ENCODE peak calls at places on chromosomes 6 and 20, in five cellular contexts. Z, D, S, B and Q are unnamed samples.

GRCh38 chr6:4313044-4313686 is 177.8 kb upstream of the ECI2 start:
- DNase-seq in S (peak), Z (no peak), B (peak), D (peak), Q (no peak)

GRCh38 chr20:52799130-52799529 is 173.0 kb upstream of the TSHZ2 start:
- DNase-seq in Z (no peak), D (no peak), S (no peak), B (no peak), Q (no peak)

GRCh38 chr20:8507231-8507630 is 375.2 kb downstream of the PLCB1 start:
- DNase-seq in D (no peak), S (no peak), B (no peak), Z (no peak), Q (no peak)

GRCh38 chr20:20002101-20002998 is 14.8 kb upstream of the NAA20 start:
- DNase-seq in Z (no peak), D (peak), B (no peak), S (no peak), Q (no peak)

GRCh38 chr6:4872841-4873240 is 96.6 kb downstream of the CDYL start:
- DNase-seq in S (no peak), Z (no peak), D (peak), B (peak), Q (no peak)

GRCh38 chr6:158686791-158687381 is 37.0 kb downstream of the SYTL3 start:
- DNase-seq in S (no peak), B (peak), Z (no peak), D (no peak), Q (no peak)

GRCh38 chr6:8191629-8192028 is 89.3 kb upstream of the EEF1E1 start:
- DNase-seq in D (no peak), S (no peak), B (no peak), Z (no peak), Q (no peak)

GRCh38 chr6:104118274-104118673 is 741.4 kb downstream of the HACE1 start:
- DNase-seq in B (peak), D (no peak), S (no peak), Z (no peak), Q (no peak)

GRCh38 chr20:55375920-55376319 is 629.4 kb downstream of the CBLN4 start:
- DNase-seq in Z (no peak), D (no peak), B (no peak), S (peak), Q (no peak)

GRCh38 chr6:11120273-11121005 is 8.9 kb upstream of the ERVFRD-1 start:
- DNase-seq in S (no peak), Z (no peak), B (peak), D (peak), Q (no peak)

GRCh38 chr6:80158478-80158989 is 52.1 kb downstream of the BCKDHB start:
- DNase-seq in B (no peak), D (no peak), Z (no peak), S (no peak), Q (no peak)

GRCh38 chr6:135870722-135871121 is 19.2 kb downstream of the PDE7B start:
- DNase-seq in B (peak), D (peak), S (no peak), Z (no peak), Q (no peak)

GRCh38 chr6:41298785-41299498 is 12.5 kb upstream of the TREM1 start:
- DNase-seq in S (no peak), D (no peak), Z (no peak), B (no peak), Q (no peak)

GRCh38 chr6:34746104-34746846 is 11.0 kb upstream of the SNRPC start:
- DNase-seq in Z (no peak), S (no peak), B (no peak), D (no peak), Q (no peak)

GRCh38 chr20:20754758-20755157 is 42.3 kb upstream of the RALGAPA2 start:
- DNase-seq in B (no peak), S (no peak), D (no peak), Z (no peak), Q (no peak)

GRCh38 chr6:84685983-84686584 is 78.3 kb downstream of the TBX18 start:
- DNase-seq in B (no peak), D (peak), Z (peak), S (no peak), Q (no peak)

GRCh38 chr20:33499347-33499746 is 9.5 kb downstream of the CBFA2T2 start:
- DNase-seq in D (no peak), S (no peak), B (peak), Z (no peak), Q (no peak)

GRCh38 chr20:21102252-21102609 is 3.9 kb downstream of the LINC00237 start:
- DNase-seq in B (no peak), D (no peak), Z (no peak), S (peak), Q (no peak)

GRCh38 chr20:60037120-60037499 is 78.9 kb downstream of the CDH26 start:
- DNase-seq in B (peak), S (peak), Z (no peak), D (peak), Q (no peak)

GRCh38 chr6:155889405-155889804 is 433.8 kb upstream of the NOX3 start:
- DNase-seq in D (no peak), Z (no peak), S (no peak), B (no peak), Q (no peak)

GRCh38 chr6:159487636-159488035 is 205.4 kb downstream of the SOD2 start:
- DNase-seq in B (no peak), S (no peak), Z (no peak), D (peak), Q (no peak)

GRCh38 chr6:165659945-165660862 is 2.8 kb downstream of the PDE10A start:
- DNase-seq in Z (no peak), D (peak), S (no peak), B (peak), Q (no peak)

GRCh38 chr20:59850018-59850641 is 83.3 kb downstream of the SYCP2 start:
- DNase-seq in B (peak), Z (no peak), D (peak), S (no peak), Q (peak)

GRCh38 chr6:80607814-80608391 is 501.4 kb downstream of the BCKDHB start:
- DNase-seq in S (no peak), B (peak), Z (no peak), D (peak), Q (no peak)

GRCh38 chr6:14876778-14877613 is 368.9 kb upstream of the JARID2 start:
- DNase-seq in S (no peak), Z (no peak), D (peak), B (peak), Q (no peak)

GRCh38 chr20:9397928-9398327 is 116.5 kb upstream of the LAMP5 start:
- DNase-seq in S (no peak), Z (no peak), B (no peak), D (no peak), Q (no peak)

GRCh38 chr6:100456178-100456880 is 8.4 kb downstream of the SIM1 start:
- DNase-seq in D (no peak), B (peak), S (no peak), Z (no peak), Q (no peak)

DNA sequence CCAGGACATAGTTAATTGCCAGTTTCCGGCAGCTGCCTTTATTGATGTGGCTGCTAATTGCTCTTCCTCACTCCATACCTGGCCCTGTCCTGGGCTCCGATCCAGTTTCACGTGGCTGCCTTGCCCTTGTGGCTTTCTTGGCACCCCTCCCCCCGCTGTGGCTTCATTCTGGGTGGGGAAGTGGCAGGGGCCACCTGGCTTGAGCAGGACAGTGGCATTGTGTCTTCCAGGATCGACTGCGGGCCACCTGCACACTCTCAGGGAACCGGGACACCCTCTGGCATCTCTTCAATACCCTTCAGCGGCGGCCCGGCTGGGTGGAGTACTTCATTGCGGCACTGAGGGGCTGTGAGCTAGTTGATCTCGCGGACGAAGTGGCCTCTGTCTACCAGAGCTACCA is 10.8 kb downstream of the MAVS start:
- DNase-seq in D (no peak), B (no peak), Z (no peak), S (no peak), Q (no peak)
- H2BK120ac ChIP-seq in D (no peak), B (no peak), Z (no peak), S (no peak), Q (no peak)

GRCh38 chr6:136950436-136950835 is 28.3 kb downstream of the SLC35D3 start:
- DNase-seq in B (peak), Z (no peak), D (peak), S (no peak), Q (no peak)
- H2BK15ac ChIP-seq in B (no peak), Z (no peak), D (no peak), S (no peak), Q (no peak)

GRCh38 chr6:43886067-43886461 is 116.1 kb downstream of the VEGFA start:
- DNase-seq in Z (no peak), B (no peak), D (no peak), S (no peak), Q (no peak)

GRCh38 chr6:43887340-43887858 is 117.4 kb downstream of the VEGFA start:
- DNase-seq in D (no peak), Z (no peak), B (no peak), S (no peak), Q (no peak)

GRCh38 chr6:43890197-43891062 is 120.4 kb downstream of the VEGFA start:
- DNase-seq in B (no peak), D (no peak), S (no peak), Z (no peak), Q (no peak)

GRCh38 chr6:43886717-43887339 is 116.8 kb downstream of the VEGFA start:
- DNase-seq in S (no peak), D (no peak), B (no peak), Z (no peak), Q (no peak)

DNA sequence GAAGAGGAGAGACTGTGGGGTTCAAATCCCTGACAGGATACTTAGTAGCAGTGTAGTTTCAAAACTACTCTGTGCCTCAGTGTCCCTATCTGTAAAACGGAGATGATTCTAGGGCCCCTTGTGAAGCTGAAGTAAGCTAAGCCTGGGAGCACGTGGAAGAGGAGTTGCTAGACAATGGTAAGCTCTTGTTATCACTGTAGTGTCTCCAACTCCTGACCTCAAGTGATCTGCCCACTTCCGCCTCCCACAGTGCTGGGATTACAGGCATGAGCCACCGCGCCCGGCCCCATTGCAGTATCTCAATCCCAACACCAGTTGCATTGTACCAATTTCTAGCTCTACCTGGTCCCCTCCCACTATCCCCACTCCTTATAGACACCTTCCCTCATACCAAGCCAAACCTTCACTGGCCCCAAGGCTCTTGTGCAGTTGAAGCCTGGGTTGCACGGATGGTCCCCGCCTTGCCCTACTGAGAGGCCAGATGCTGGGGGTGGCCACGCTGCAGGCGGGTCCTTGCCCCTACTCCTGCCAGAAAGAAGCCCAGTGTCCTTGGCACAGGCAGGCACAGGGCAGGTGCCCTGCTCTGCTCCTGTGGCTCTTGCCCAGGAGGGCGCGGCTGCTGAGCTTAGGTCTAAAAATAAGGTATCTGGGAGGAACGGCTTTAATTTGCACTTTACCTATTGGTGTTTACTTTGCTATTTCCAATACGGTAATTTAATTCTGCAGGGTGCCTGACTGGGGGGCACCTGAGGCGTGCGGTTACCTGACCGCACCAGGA is 118.1 kb downstream of the VEGFA start:
- DNase-seq in Z (no peak), B (no peak), S (no peak), D (no peak), Q (no peak)
- H2AFZ ChIP-seq in Z (no peak), B (no peak), S (no peak), D (no peak), Q (no peak)

DNA sequence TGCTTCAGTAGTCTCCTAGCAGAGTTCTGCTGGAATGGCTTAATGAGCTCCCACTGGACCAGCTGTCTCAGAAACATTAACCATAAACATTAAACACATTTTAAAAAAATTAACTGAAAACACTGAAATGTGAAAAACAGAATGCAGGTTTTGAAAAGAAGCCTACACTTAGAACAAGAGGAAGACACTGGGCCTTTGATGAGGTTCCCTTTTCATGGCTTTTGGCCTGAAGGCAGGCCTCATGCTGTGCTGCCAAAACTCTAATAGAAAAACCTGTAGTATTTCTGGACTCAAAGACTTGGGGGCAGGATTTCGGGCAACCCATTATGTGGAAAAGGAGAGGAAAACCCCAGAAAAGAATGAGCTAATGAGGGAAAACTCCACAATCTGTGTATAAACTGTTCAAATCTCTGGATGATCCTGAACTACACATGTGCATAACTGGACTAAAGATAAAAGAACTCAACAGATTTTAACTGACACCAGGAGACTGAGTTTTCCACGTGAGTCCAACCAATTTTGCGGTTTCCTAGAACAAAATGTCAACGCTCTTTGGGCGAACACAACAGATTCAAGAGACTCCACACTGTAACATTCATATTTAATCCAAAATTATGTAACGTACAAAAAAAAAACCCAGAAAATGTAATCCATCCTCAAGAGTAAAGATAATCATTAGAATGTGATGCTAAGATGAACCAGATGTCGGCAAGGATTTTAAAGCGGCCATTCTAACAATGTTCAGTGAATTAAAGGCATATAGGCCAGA is 32.9 kb downstream of the SAMD3 start:
- DNase-seq in D (no peak), B (no peak), Z (no peak), S (no peak), Q (no peak)
- H2BK120ac ChIP-seq in D (no peak), B (no peak), Z (no peak), S (no peak), Q (no peak)

GRCh38 chr6:26156850-26157149 is 69.6 kb downstream of the HFE start:
- DNase-seq in B (no peak), S (no peak), D (no peak), Z (no peak), Q (no peak)

GRCh38 chr6:26156105-26156849 is 69.0 kb downstream of the HFE start:
- DNase-seq in S (peak), Z (peak), D (peak), B (peak), Q (peak)

GRCh38 chr6:26157150-26157837 is 70.1 kb downstream of the HFE start:
- DNase-seq in B (peak), D (peak), Z (peak), S (peak), Q (peak)

GRCh38 chr6:26157838-26158580 is 70.8 kb downstream of the HFE start:
- DNase-seq in D (peak), Z (peak), S (peak), B (peak), Q (peak)

GRCh38 chr6:26155066-26155925 is 68.1 kb downstream of the HFE start:
- DNase-seq in B (peak), Z (no peak), D (no peak), S (no peak), Q (no peak)
- H2BK15ac ChIP-seq in B (no peak), Z (no peak), D (peak), S (no peak), Q (no peak)

GRCh38 chr6:71446084-71446869 is 157.7 kb downstream of the OGFRL1 start:
- DNase-seq in Z (no peak), B (peak), D (no peak), S (no peak), Q (no peak)
- H2AFZ ChIP-seq in Z (peak), B (no peak), D (peak), S (no peak), Q (peak)

GRCh38 chr6:30590509-30590908 is 19.3 kb downstream of the ABCF1 start:
- DNase-seq in D (no peak), B (no peak), Z (no peak), S (no peak), Q (no peak)
- H2BK120ac ChIP-seq in D (no peak), B (no peak), Z (no peak), S (no peak), Q (no peak)